ENCODE peak calls at places on chromosomes 4 and X, in six cellular contexts. S, V, W, Z, M and N are unnamed samples.

GRCh38 chrX:132671229-132671641 is 182.4 kb upstream of the MBNL3 start:
- DNase-seq in S (no peak), V (peak; percentile 2), W (peak; percentile 43), Z (peak; percentile 4), M (no peak), N (peak; percentile 23)

GRCh38 chr4:103091601-103092223 is 7.9 kb downstream of the BDH2 start:
- DNase-seq in S (peak; percentile 74), V (peak; percentile 74), W (no peak), Z (peak; percentile 79), M (peak; percentile 50), N (peak; percentile 80)

GRCh38 chr4:168421671-168422070 is 58.6 kb downstream of the DDX60L start:
- DNase-seq in S (peak; percentile 37), V (no peak), W (no peak), Z (peak; percentile 47), M (no peak), N (peak; percentile 69)

GRCh38 chr4:143185253-143186107 is 763 bp downstream of the USP38 start:
- DNase-seq in S (peak; percentile 41), V (peak; percentile 35), W (peak; percentile 56), Z (peak; percentile 8), M (peak; percentile 23), N (peak; percentile 65)

GRCh38 chrX:108264376-108264775 is 172.8 kb downstream of the ATG4A start:
- DNase-seq in S (no peak), V (no peak), W (no peak), Z (no peak), M (no peak), N (no peak)

GRCh38 chr4:109496875-109497274 is 63.2 kb upstream of the MCUB start:
- DNase-seq in S (no peak), V (no peak), W (no peak), Z (no peak), M (no peak), N (no peak)

GRCh38 chrX:85084770-85085393 is 81.2 kb downstream of the APOOL start:
- DNase-seq in S (peak; percentile 62), V (peak; percentile 37), W (no peak), Z (peak; percentile 49), M (peak; percentile 1), N (peak; percentile 13)

GRCh38 chrX:151754042-151754419 is 19.5 kb downstream of the CNGA2 start:
- DNase-seq in S (peak; percentile 31), V (no peak), W (peak; percentile 36), Z (peak; percentile 8), M (no peak), N (peak; percentile 66)

GRCh38 chr4:107283587-107284559 is 247.8 kb upstream of the DKK2 start:
- DNase-seq in S (peak; percentile 86), V (peak; percentile 75), W (no peak), Z (peak; percentile 95), M (no peak), N (peak; percentile 90)

GRCh38 chr4:88439161-88439760 is 17.7 kb upstream of the HERC5 start:
- DNase-seq in S (peak; percentile 94), V (no peak), W (peak; percentile 64), Z (no peak), M (no peak), N (peak; percentile 95)

GRCh38 chrX:41391606-41392005 is 55.5 kb upstream of the NYX start:
- DNase-seq in S (no peak), V (no peak), W (no peak), Z (no peak), M (no peak), N (no peak)

GRCh38 chr4:169051936-169052335 is 41.9 kb upstream of the CBR4 start:
- DNase-seq in S (no peak), V (no peak), W (no peak), Z (no peak), M (no peak), N (no peak)

GRCh38 chr4:134126161-134126560 is 75.4 kb downstream of the PABPC4L start:
- DNase-seq in S (no peak), V (no peak), W (no peak), Z (no peak), M (no peak), N (peak; percentile 91)

DNA sequence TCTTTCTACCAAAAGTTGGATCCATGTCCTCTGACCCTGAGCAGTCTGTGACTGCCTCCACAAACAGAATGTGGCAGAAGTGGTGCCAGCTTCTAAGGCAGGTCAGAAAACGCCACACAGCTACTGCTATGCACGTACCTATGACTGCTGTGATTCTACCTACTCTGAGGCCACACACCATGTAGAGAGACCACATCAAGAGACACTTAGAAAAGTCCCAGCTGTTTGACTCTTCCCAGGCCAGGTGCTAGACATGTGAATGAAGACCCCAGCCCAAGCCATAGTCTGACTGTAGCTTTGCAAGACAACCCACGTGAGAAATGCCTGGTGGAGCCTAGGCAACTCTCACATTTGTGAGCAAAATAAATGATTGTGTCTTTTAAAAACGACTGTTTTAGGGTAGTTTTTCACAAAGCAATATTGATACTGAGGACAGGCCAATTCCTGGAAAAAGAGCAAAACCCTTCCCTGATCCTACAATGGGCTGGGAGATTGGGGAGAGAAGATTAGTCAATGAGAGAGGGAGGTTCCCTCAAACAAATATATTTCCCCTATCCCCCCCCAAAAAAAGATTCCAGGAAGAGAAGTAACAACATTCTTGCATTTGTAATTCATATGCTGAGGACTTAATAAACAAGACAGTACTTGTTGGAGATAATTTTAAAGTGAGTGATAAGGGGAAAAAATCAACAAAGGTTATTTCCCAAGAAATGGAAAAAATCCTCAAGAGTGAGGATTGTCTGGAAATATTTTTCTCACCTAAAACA is 33.3 kb downstream of the FRYL start:
- DNase-seq in S (peak; percentile 27), V (no peak), W (no peak), Z (no peak), M (no peak), N (peak; percentile 75)
- H2AK5ac ChIP-seq in S (no peak overlapping the region), V (no peak overlapping the region), W (no peak overlapping the region), Z (no peak overlapping the region), M (no peak overlapping the region), N (no peak overlapping the region)

DNA sequence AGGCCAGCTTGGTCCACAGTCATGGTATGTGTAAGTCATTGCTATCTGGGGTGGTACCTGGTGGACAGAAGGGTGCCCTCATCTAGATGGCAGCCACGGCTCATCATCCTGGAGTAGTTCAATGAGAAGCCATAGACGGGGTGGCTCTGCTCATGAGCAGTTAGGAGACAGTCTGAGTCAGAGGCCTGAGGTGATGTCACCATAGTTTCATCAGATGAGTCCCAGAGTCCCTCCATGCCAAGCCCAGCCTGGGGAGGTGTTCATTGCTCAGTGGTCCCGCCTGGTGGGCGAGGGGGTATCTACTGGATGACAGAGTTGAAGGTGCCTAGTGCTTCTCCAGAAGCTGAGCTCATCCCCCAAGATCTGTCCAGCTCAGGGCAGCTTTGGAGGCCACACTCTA is 49.8 kb downstream of the DLG3 start:
- DNase-seq in S (no peak), V (no peak), W (no peak), Z (peak; percentile 20), M (no peak), N (no peak)
- H4K8ac ChIP-seq in S (no peak overlapping the region), V (no peak overlapping the region), W (no peak overlapping the region), Z (no peak overlapping the region), M (no peak overlapping the region), N (no peak overlapping the region)

GRCh38 chr4:970854-971520 is 2.4 kb downstream of the DGKQ start:
- DNase-seq in S (no peak), V (no peak), W (no peak), Z (no peak), M (no peak), N (no peak)
- H2AK5ac ChIP-seq in S (no peak overlapping the region), V (no peak overlapping the region), W (no peak overlapping the region), Z (no peak overlapping the region), M (peak overlapping the region; percentile 56), N (no peak overlapping the region)

GRCh38 chr4:4225915-4226605 is 669 bp downstream of the OTOP1 start:
- DNase-seq in S (no peak), V (peak; percentile 7), W (peak; percentile 38), Z (peak; percentile 2), M (no peak), N (no peak)
- H4K8ac ChIP-seq in S (no peak overlapping the region), V (no peak overlapping the region), W (no peak overlapping the region), Z (no peak overlapping the region), M (no peak overlapping the region), N (no peak overlapping the region)

DNA sequence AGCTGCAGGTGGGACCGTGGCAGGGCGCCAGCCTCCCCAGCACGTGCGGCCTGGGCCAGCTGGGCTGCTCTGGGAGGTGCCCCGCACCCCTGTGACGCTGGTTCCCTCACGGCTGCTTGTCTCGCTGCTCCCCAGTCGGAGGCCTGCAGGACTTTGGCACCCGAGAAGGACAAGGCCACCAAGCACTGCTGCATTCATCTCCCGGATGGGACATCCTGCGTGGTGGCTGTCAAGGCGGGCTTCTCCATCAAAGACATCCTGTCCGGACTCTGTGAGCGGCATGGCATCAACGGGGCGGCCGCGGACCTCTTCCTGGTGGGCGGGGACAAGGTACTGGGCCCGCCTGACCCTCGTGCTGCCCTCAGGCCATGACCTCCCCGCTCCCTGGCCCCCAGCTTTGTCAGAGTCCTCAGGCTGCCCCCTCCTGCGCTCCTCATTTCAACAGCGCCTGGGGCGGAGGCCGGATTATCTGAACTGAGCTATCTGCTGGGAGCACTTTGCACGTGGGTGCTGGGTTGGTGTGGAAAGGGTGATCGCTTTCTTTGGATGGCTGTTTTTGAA is 19.4 kb upstream of the HGFAC start:
- DNase-seq in S (no peak), V (no peak), W (no peak), Z (no peak), M (no peak), N (no peak)
- H2AK5ac ChIP-seq in S (no peak overlapping the region), V (no peak overlapping the region), W (no peak overlapping the region), Z (no peak overlapping the region), M (no peak overlapping the region), N (no peak overlapping the region)

GRCh38 chr4:141215030-141215429 is 5.7 kb upstream of the ZNF330 start:
- DNase-seq in S (no peak), V (no peak), W (no peak), Z (no peak), M (no peak), N (no peak)

GRCh38 chr4:141223418-141223817 is 2.7 kb downstream of the ZNF330 start:
- DNase-seq in S (no peak), V (no peak), W (no peak), Z (no peak), M (no peak), N (no peak)

GRCh38 chr4:141215972-141216761 is 4.5 kb upstream of the ZNF330 start:
- DNase-seq in S (peak; percentile 62), V (no peak), W (no peak), Z (no peak), M (no peak), N (no peak)

GRCh38 chr4:141220271-141220654 is 432 bp upstream of the ZNF330 start:
- DNase-seq in S (peak; percentile 65), V (no peak), W (peak; percentile 36), Z (no peak), M (no peak), N (peak; percentile 22)

GRCh38 chr4:141220655-141221605 is at the start of gene ZNF330:
- DNase-seq in S (peak; percentile 98), V (peak; percentile 93), W (peak; percentile 91), Z (peak; percentile 93), M (peak; percentile 91), N (peak; percentile 95)
- H4K8ac ChIP-seq in S (peak within 1 kb of the TSS; percentile 98), V (peak within 1 kb of the TSS; percentile 96), W (no peak within 1 kb of the TSS), Z (peak within 1 kb of the TSS; percentile 97), M (no peak within 1 kb of the TSS), N (no peak within 1 kb of the TSS)